ENCODE peak calls at places on chromosomes 11 and 22, in seven cellular contexts. I is H54; Y is hippocampal formation; P is mucosa of gallbladder; U is WTC11; O is stimulated activated naive B cell treated with anti-CD40 and anti-IgM and Interleukin-4, amounts not matched to agents 10 μg/mL and 1 μg/mL and 100 μg/mL, for 72 hours; K is activated naive CD8-positive, alpha-beta T cell treated with anti-CD3 and anti-CD28 coated beads, Interleukin-2, amount 50 U/mL, for 24 hours. W is an unnamed sample.
A peak's percentile ranks its signal among the peaks of the same experiment; 100 is the strongest.

GRCh38 chr22:36162127-36163034 is 1.8 kb upstream of the APOL3 start:
- DNase-seq in U (no peak), O (peak; percentile 21), Y (no peak), K (peak; percentile 33), P (no peak), I (no peak), W (no peak)

GRCh38 chr22:29476116-29476515 is 3.9 kb upstream of the NEFH start:
- DNase-seq in U (no peak), I (no peak), K (no peak), Y (no peak), P (no peak), O (no peak), W (no peak)

GRCh38 chr22:33461698-33462434 is 403.7 kb upstream of the SYN3 start:
- DNase-seq in P (no peak), K (no peak), Y (no peak), O (no peak), U (no peak), I (no peak), W (no peak)

GRCh38 chr11:24391165-24391564 is 105.7 kb upstream of the LUZP2 start:
- DNase-seq in P (no peak), O (no peak), K (no peak), U (no peak), I (peak; percentile 5), Y (no peak), W (no peak)

GRCh38 chr11:40401132-40401853 is 1058.2 kb downstream of the LRRC4C start:
- DNase-seq in Y (no peak), K (no peak), I (no peak), O (no peak), P (no peak), U (no peak), W (no peak)

GRCh38 chr11:6941970-6942369 is 15.7 kb downstream of the ZNF215 start:
- DNase-seq in P (no peak), U (no peak), Y (no peak), O (no peak), I (no peak), K (no peak), W (no peak)

GRCh38 chr11:64070301-64070656 is 34.5 kb downstream of the FLRT1 start:
- DNase-seq in I (no peak), O (no peak), K (no peak), U (no peak), P (no peak), Y (no peak), W (no peak)

GRCh38 chr11:111735262-111736116 is 30.7 kb downstream of the PPP2R1B start:
- DNase-seq in I (peak; percentile 68), U (no peak), Y (peak; percentile 87), P (peak; percentile 78), O (no peak), K (no peak), W (peak; percentile 80)

GRCh38 chr11:7072401-7073028 is 16.3 kb upstream of the RBMXL2 start:
- DNase-seq in O (no peak), Y (no peak), I (no peak), K (no peak), U (no peak), P (no peak), W (no peak)

GRCh38 chr11:85539740-85540139 is 87.4 kb downstream of the DLG2 start:
- DNase-seq in P (no peak), I (no peak), O (no peak), U (no peak), K (no peak), Y (no peak), W (no peak)

GRCh38 chr11:118104491-118104890 is 17.7 kb upstream of the SMIM35 start:
- DNase-seq in K (no peak), P (no peak), Y (no peak), I (no peak), U (no peak), O (no peak), W (no peak)

GRCh38 chr11:21132146-21132720 is 462.8 kb downstream of the NELL1 start:
- DNase-seq in U (no peak), P (no peak), Y (no peak), I (no peak), O (no peak), K (no peak), W (no peak)

GRCh38 chr11:26621147-26621546 is 49.1 kb upstream of the MUC15 start:
- DNase-seq in I (peak; percentile 26), P (no peak), K (no peak), U (no peak), Y (no peak), O (no peak), W (no peak)

GRCh38 chr22:21755855-21756284 is 20.3 kb upstream of the YPEL1 start:
- DNase-seq in U (no peak), O (peak; percentile 68), K (no peak), Y (no peak), I (peak; percentile 57), P (no peak), W (no peak)

GRCh38 chr11:33507967-33508366 is 192.7 kb downstream of the C11orf91 start:
- DNase-seq in O (no peak), I (no peak), P (no peak), U (peak; percentile 16), K (no peak), Y (no peak), W (no peak)

GRCh38 chr11:50379484-50379883 is 346.8 kb downstream of the OR4C45 start:
- DNase-seq in O (no peak), Y (no peak), U (no peak), I (no peak), P (no peak), K (no peak), W (no peak)

GRCh38 chr11:115500547-115501503 is 3.4 kb downstream of the CADM1 start:
- DNase-seq in O (no peak), I (no peak), U (no peak), Y (peak; percentile 80), P (no peak), K (no peak), W (peak; percentile 28)

GRCh38 chr11:117458275-117459120 is 130.8 kb downstream of the CEP164 start:
- DNase-seq in K (peak; percentile 43), I (no peak), U (no peak), P (no peak), O (peak; percentile 39), Y (no peak), W (no peak)

GRCh38 chr11:17277024-17277584 is 565 bp downstream of the NUCB2 start:
- DNase-seq in I (no peak), U (no peak), Y (no peak), P (no peak), K (no peak), O (no peak), W (no peak)

GRCh38 chr11:118917488-118918127 is 8.1 kb downstream of the BCL9L start:
- DNase-seq in O (no peak), I (no peak), K (peak; percentile 61), P (peak; percentile 73), U (no peak), Y (no peak), W (no peak)

W was measured in substantia nigra.